ENCODE peak calls at places on chromosomes 11 and 22, in eight cellular contexts. N is neural progenitor cell, C is mesendoderm, X is HepG2, T is osteoblast, D is MM.1S, P is GM23248, Q is GM23338. E is an unnamed sample.

GRCh38 chr22:30459206-30460052 is 12.4 kb downstream of the SEC14L3 start:
- DNase-seq in N (peak; percentile 75), C (no peak), X (peak; percentile 12), T (no peak), D (peak; percentile 26), P (peak; percentile 32), Q (peak; percentile 50), E (peak; percentile 67)

GRCh38 chr11:66956689-66957290 is 1.4 kb downstream of the PC start:
- DNase-seq in N (peak; percentile 27), C (peak; percentile 90), X (peak; percentile 65), T (peak; percentile 96), D (no peak), P (peak; percentile 75), Q (peak; percentile 52), E (no peak)

GRCh38 chr11:60868682-60869450 is 1.5 kb downstream of the ZP1 start:
- DNase-seq in N (no peak), C (no peak), X (no peak), T (no peak), D (no peak), P (no peak), Q (no peak), E (peak; percentile 63)

GRCh38 chr11:5380740-5381342 is 2.8 kb upstream of the OR51M1 start:
- DNase-seq in N (peak; percentile 83), C (peak; percentile 86), X (peak; percentile 52), T (peak; percentile 73), D (peak; percentile 60), P (peak; percentile 77), Q (peak; percentile 89), E (peak; percentile 42)

GRCh38 chr11:69896250-69896649 is 77.0 kb upstream of the FGF3 start:
- DNase-seq in N (no peak), C (no peak), X (no peak), T (no peak), D (no peak), P (no peak), Q (no peak), E (no peak)

GRCh38 chr22:46854125-46854870 is 91.8 kb downstream of the TBC1D22A start:
- DNase-seq in N (no peak), C (no peak), X (no peak), T (peak; percentile 78), D (no peak), P (no peak), Q (peak; percentile 26), E (no peak)

GRCh38 chr11:8082391-8083087 is 1.5 kb downstream of the TUB start:
- DNase-seq in N (peak; percentile 83), C (peak; percentile 67), X (no peak), T (peak; percentile 81), D (no peak), P (peak; percentile 35), Q (peak; percentile 64), E (no peak)

GRCh38 chr11:107545101-107545514 is 20.4 kb downstream of the ALKBH8 start:
- DNase-seq in N (no peak), C (no peak), X (no peak), T (peak; percentile 39), D (no peak), P (peak; percentile 74), Q (no peak), E (no peak)

GRCh38 chr22:22519591-22519990 is 479 bp downstream of the ZNF280A start:
- DNase-seq in N (peak; percentile 79), C (no peak), X (peak; percentile 48), T (no peak), D (no peak), P (no peak), Q (no peak), E (no peak)

GRCh38 chr11:124834526-124835190 is 30.6 kb upstream of the ROBO3 start:
- DNase-seq in N (no peak), C (no peak), X (no peak), T (no peak), D (no peak), P (no peak), Q (no peak), E (no peak)

GRCh38 chr11:119843760-119844330 is 114.8 kb upstream of the NECTIN1 start:
- DNase-seq in N (no peak), C (peak; percentile 26), X (no peak), T (peak; percentile 82), D (no peak), P (peak; percentile 49), Q (no peak), E (no peak)

GRCh38 chr11:84333196-84333595 is 1047.0 kb upstream of the CCDC90B start:
- DNase-seq in N (no peak), C (no peak), X (no peak), T (no peak), D (no peak), P (peak; percentile 19), Q (no peak), E (no peak)

GRCh38 chr11:17574141-17574798 is 27.2 kb downstream of the OTOG start:
- DNase-seq in N (no peak), C (no peak), X (no peak), T (peak; percentile 21), D (no peak), P (no peak), Q (no peak), E (no peak)

GRCh38 chr11:130001491-130002351 is 914 bp downstream of the PRDM10 start:
- DNase-seq in N (peak; percentile 92), C (peak; percentile 53), X (peak; percentile 28), T (peak; percentile 94), D (peak; percentile 33), P (peak; percentile 78), Q (peak; percentile 54), E (peak; percentile 47)

GRCh38 chr22:36579441-36579840 is 50.5 kb upstream of the EIF3D start:
- DNase-seq in N (no peak), C (no peak), X (no peak), T (no peak), D (no peak), P (no peak), Q (no peak), E (no peak)

DNA sequence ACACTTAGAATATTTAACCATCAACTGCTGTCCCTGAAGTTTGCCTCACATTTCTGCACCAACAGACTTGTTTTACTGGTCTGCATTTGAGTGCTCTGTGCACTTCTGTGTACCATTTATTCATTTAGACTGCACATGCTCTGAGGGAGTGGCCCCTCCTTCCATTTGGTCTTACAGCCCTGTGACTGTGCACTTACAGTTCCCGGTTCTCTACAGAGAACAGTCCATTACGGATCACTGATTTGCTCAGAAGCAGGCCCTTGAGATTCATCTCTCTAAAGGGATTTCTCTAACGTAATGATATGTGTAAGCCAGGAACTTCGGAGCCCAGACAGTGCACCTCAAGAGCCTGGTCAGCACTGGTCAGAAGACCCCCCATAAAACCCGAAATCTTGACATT is 247.3 kb upstream of the BLID start:
- DNase-seq in N (no peak), C (no peak), X (no peak), T (no peak), D (no peak), P (peak; percentile 66), Q (no peak), E (no peak)
- H3K4me2 ChIP-seq in N (no peak overlapping the region), C (no peak overlapping the region), X (no peak overlapping the region), T (no peak overlapping the region), D (no peak overlapping the region), P (no peak overlapping the region), Q (no peak overlapping the region), E (no peak overlapping the region)

GRCh38 chr22:40258463-40259046 is 80.8 kb downstream of the TNRC6B start:
- DNase-seq in N (no peak), C (no peak), X (no peak), T (no peak), D (no peak), P (peak; percentile 49), Q (no peak), E (no peak)
- H3K4me2 ChIP-seq in N (no peak overlapping the region), C (no peak overlapping the region), X (no peak overlapping the region), T (no peak overlapping the region), D (no peak overlapping the region), P (peak overlapping the region; percentile 5), Q (no peak overlapping the region), E (no peak overlapping the region)

DNA sequence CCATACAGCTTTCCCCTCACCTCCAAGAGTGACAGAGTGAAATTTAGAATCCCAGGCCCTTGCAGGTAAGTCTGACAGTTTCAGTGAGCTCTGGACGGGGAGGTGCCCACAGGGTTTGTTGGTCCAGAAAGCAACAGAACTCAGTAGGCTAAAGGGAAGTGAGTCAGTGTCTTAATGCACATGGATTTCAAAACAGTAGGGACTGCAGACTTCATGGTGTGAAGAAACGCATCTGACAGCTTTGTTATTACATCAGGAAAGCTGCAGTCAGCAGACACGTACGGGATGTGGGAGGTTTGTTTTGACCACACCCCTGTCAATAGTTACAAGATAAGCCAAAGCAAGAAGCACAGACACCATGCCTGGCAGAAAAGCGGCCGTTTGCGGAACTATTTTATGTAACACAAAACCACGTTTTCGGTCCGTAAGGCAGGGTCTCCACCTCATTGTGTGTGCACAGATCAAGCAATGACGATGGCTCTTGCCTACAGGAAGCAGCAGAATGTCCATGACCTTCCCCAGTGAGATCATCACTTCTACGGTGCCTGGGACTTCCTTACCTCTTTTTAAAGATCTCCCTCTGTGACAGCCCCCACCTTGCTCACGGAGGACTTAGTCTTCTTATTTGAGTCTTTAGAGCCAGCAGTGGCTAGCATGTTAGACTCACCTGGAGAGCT is 58.1 kb upstream of the FTH1 start:
- DNase-seq in N (no peak), C (peak; percentile 37), X (peak; percentile 87), T (peak; percentile 85), D (peak; percentile 11), P (peak; percentile 96), Q (no peak), E (no peak)
- H3K4me2 ChIP-seq in N (no peak overlapping the region), C (no peak overlapping the region), X (peak overlapping the region; percentile 80), T (peak overlapping the region; percentile 23), D (peak overlapping the region; percentile 19), P (peak overlapping the region; percentile 64), Q (no peak overlapping the region), E (no peak overlapping the region)

DNA sequence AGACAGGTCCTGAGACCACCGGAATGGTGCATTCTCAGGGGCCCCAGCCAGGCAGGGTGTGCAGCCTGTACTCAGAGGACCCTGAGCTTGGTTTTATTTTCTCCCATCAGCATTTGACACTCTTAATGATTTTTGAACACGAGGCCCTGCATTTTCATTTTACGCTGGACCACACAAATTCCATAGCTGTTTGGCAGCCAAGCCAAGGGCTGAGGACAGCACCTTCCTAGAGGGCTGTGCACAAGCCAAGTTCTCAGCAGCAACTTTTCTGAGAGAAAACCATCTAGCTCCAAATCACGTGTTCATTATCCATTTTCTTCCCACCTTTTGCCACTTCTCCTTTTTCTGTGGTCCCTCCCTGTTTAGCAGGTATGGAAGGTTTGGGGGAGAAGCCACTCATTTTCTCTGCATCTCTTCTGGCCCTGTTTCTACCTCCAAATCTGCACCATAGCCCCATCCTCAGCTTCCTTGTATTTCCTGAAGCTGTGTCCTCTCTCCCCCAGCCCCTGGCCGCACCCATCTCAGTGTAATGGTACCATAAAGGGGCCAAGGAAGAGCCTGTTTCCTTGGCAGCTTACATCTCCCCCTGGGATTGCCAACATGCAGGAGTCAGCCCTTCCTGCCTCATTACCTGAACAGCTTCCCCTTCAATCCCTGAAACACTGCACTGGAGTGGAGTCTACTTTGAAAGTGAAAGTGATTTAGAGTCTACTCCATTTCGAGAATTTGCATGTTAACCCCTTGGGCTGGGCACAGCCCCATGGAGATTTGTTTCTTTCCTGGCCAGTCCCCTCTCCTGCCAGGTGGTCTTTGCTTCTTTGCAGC is 60.3 kb downstream of the TRAF6 start:
- DNase-seq in N (no peak), C (no peak), X (no peak), T (no peak), D (no peak), P (peak; percentile 20), Q (no peak), E (no peak)
- H3K4me2 ChIP-seq in N (no peak overlapping the region), C (no peak overlapping the region), X (peak overlapping the region; percentile 65), T (peak overlapping the region; percentile 83), D (no peak overlapping the region), P (no peak overlapping the region), Q (no peak overlapping the region), E (peak overlapping the region; percentile 64)